ENCODE peak calls at places on chromosomes 2 and 18, in four cellular contexts. H, B, G and K are unnamed samples.

GRCh38 chr2:241123816-241124536 is 21.9 kb upstream of the MTERF4 start:
- DNase-seq in H (no peak), B (no peak), G (no peak), K (no peak)

GRCh38 chr2:75146903-75147332 is 52.4 kb downstream of the TACR1 start:
- DNase-seq in H (peak; percentile 54), B (no peak), G (no peak), K (peak; percentile 67)

GRCh38 chr2:238016526-238016925 is 44.3 kb upstream of the SCLY start:
- DNase-seq in H (no peak), B (no peak), G (no peak), K (no peak)

GRCh38 chr2:128195435-128195984 is 104.5 kb downstream of the UGGT1 start:
- DNase-seq in H (peak; percentile 96), B (no peak), G (no peak), K (peak; percentile 33)

GRCh38 chr2:47070920-47071824 is 83.9 kb downstream of the STPG4 start:
- DNase-seq in H (peak; percentile 93), B (no peak), G (no peak), K (peak; percentile 65)

GRCh38 chr2:224983719-224984388 is 58.4 kb downstream of the DOCK10 start:
- DNase-seq in H (no peak), B (no peak), G (no peak), K (no peak)

GRCh38 chr18:10025756-10026290 is 112.0 kb downstream of the VAPA start:
- DNase-seq in H (no peak), B (no peak), G (no peak), K (no peak)

GRCh38 chr2:240170354-240170735 is 29.9 kb upstream of the OTOS start:
- DNase-seq in H (no peak), B (no peak), G (no peak), K (no peak)

GRCh38 chr2:219684721-219685689 is 57.6 kb downstream of the SLC4A3 start:
- DNase-seq in H (peak; percentile 61), B (peak; percentile 73), G (peak; percentile 62), K (no peak)
- TF ChIP-seq POLR2A in H (peak; percentile 24), B (peak; percentile 96), G (peak; percentile 66), K (no peak)

DNA sequence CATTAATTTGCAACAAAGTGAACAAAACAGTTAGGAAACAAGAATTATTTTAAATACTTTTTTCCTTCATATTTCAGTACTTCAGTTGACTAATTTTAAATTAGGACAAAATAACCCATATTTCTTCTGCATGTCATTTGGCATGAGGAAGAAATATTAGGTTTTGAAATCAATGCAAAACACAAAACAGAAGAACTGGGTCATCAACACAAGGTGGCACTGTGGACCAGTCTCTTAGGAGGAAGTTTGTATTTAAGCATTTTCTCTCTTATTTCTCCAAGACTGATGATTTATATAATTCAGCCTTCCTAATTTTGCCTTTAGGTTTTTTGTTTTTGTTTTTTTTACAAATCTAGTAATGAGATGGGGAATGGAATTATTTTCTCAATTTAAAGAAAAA is 352.8 kb upstream of the KCNH7 start:
- DNase-seq in H (peak; percentile 24), B (no peak), G (peak; percentile 8), K (peak; percentile 64)
- TF ChIP-seq JUN in H (no peak), B (no peak), G (no peak), K (no peak)

GRCh38 chr2:68193144-68193543 is 35.5 kb downstream of the PNO1 start:
- DNase-seq in H (no peak), B (no peak), G (no peak), K (no peak)

GRCh38 chr2:68187329-68187728 is 29.6 kb downstream of the PNO1 start:
- DNase-seq in H (no peak), B (no peak), G (no peak), K (no peak)

GRCh38 chr2:68193774-68194372 is 36.2 kb downstream of the PNO1 start:
- DNase-seq in H (no peak), B (no peak), G (no peak), K (peak; percentile 46)

GRCh38 chr2:68188831-68189230 is 31.1 kb downstream of the PNO1 start:
- DNase-seq in H (no peak), B (no peak), G (no peak), K (no peak)

DNA sequence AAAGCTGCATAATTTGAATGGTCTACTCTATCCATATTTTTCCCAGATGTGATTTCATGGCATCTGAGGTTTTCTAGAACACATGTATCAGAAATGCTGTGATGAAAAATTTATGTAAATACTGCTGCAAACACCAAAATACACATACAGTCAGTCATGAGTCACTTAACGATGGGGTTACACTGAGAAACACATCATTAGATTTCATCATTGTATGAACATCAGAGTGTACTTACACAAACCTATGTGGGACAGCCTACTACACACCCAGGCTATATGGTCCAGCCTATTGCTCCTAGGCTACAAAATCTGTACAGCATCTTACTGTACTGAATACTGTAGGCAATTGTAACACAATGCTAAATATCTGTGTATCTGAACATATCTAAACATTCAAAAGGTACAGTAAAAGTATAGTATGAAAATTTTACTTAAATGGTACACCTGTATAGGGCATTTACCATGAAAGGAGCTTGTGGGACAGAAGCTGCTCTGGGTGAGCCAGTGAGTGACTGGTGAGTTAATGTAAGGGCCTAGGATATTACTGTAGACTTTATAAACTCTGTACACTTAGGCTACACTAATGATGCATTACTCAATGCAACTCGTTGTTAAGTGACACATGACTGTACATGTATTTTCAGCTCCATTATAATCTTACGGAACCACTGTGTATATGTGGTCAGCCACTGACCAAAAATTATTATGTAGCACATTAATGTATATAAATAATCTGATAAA is 33.5 kb downstream of the PNO1 start:
- DNase-seq in H (peak; percentile 15), B (no peak), G (no peak), K (peak; percentile 32)
- H3K9ac ChIP-seq in H (no peak overlapping the region), B (no peak overlapping the region), G (no peak overlapping the region), K (no peak overlapping the region)

GRCh38 chr2:112055110-112055832 is at the start of gene TMEM87B:
- DNase-seq in H (peak; percentile 91), B (peak; percentile 96), G (peak; percentile 94), K (peak; percentile 99)

GRCh38 chr2:112059671-112060070 is 4.6 kb downstream of the TMEM87B start:
- DNase-seq in H (no peak), B (no peak), G (no peak), K (no peak)

GRCh38 chr2:112056626-112056987 is 1.5 kb downstream of the TMEM87B start:
- DNase-seq in H (no peak), B (no peak), G (no peak), K (no peak)

GRCh38 chr2:112053917-112054846 is 887 bp upstream of the TMEM87B start:
- DNase-seq in H (peak; percentile 94), B (peak; percentile 99), G (peak; percentile 92), K (peak; percentile 99)

GRCh38 chr2:112055833-112056625 is 960 bp downstream of the TMEM87B start:
- DNase-seq in H (peak; percentile 69), B (no peak), G (peak; percentile 40), K (peak; percentile 82)
- TF ChIP-seq POLR2A in H (no peak), B (no peak), G (peak; percentile 0), K (no peak)

GRCh38 chr18:74451148-74451547 is 6.0 kb downstream of the DIPK1C start:
- DNase-seq in H (no peak), B (no peak), G (no peak), K (no peak)
- TF ChIP-seq JUN in H (no peak), B (no peak), G (no peak), K (no peak)

GRCh38 chr2:27587025-27587424 is 4.2 kb downstream of the ZNF512 start:
- DNase-seq in H (no peak), B (no peak), G (no peak), K (no peak)

GRCh38 chr2:27588308-27588707 is 5.5 kb downstream of the ZNF512 start:
- DNase-seq in H (no peak), B (no peak), G (no peak), K (no peak)

GRCh38 chr2:27593240-27593639 is 10.4 kb downstream of the ZNF512 start:
- DNase-seq in H (no peak), B (no peak), G (no peak), K (no peak)

GRCh38 chr2:27596627-27597026 is 13.8 kb downstream of the ZNF512 start:
- DNase-seq in H (no peak), B (no peak), G (no peak), K (no peak)

DNA sequence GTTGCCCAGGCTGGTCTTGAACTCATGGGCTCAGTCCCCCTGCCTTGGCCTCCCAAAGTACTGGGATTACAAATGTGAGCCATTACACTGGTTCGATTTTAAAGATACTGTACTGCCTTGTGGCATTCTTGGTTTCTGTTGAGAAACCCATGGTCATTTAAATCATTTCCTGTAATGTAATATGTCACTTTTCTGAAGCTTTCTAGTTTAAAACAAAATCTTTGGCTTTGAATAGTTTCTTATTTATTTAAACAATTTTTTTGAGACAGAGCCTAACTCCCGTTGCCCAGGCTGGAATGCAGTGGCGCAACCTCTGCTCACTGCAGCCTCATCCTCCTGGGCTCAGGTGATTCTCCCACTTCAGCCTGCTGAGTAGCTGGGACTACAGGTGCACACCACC is 8.9 kb downstream of the ZNF512 start:
- DNase-seq in H (no peak), B (no peak), G (no peak), K (no peak)
- H3K9ac ChIP-seq in H (no peak overlapping the region), B (no peak overlapping the region), G (no peak overlapping the region), K (no peak overlapping the region)